ENCODE peak calls at places on chromosomes 11 and 22, in nine cellular contexts. G is IMR-90; B is ovary; L is A549; E is adrenal gland; T is cardiac muscle cell; P is stomach; S is astrocyte; U is CD4-positive, alpha-beta T cell. F is an unnamed sample. For H3K9me3, the result is how much of the 10 kb centered on the place peaks cover.

GRCh38 chr11:96162816-96163499 is 180.0 kb downstream of the MAML2 start:
- DNase-seq in E (no peak), B (peak), L (no peak), S (peak), G (peak), T (no peak), U (no peak), P (no peak), F (no peak)

GRCh38 chr11:121488641-121489040 is 35.9 kb upstream of the SORL1-AS1 start:
- DNase-seq in B (no peak), L (no peak), U (no peak), S (no peak), E (no peak), T (no peak), P (no peak), G (no peak), F (no peak)

GRCh38 chr22:29313126-29314071 is 2.1 kb downstream of the RASL10A start:
- DNase-seq in E (no peak), U (no peak), L (peak), B (no peak), S (no peak), P (no peak), G (no peak), T (no peak), F (peak)

GRCh38 chr22:45162531-45162930 is 1.2 kb upstream of the NUP50 start:
- DNase-seq in U (no peak), G (no peak), S (no peak), E (no peak), P (peak), L (no peak), B (no peak), T (no peak), F (peak)

GRCh38 chr22:40397436-40397835 is 27.0 kb downstream of the SGSM3 start:
- DNase-seq in U (no peak), G (peak), T (no peak), P (no peak), E (no peak), B (no peak), L (no peak), S (peak), F (no peak)

GRCh38 chr11:93741882-93742226 is 382 bp downstream of the C11orf54 start:
- DNase-seq in P (peak), L (peak), S (peak), E (peak), B (no peak), G (peak), T (no peak), U (no peak), F (peak)

GRCh38 chr22:50454556-50455075 is 20.2 kb downstream of the SBF1 start:
- DNase-seq in T (no peak), E (no peak), G (no peak), S (no peak), B (no peak), P (no peak), U (no peak), L (no peak), F (no peak)

GRCh38 chr11:74493816-74494630 is 499 bp upstream of the LIPT2 start:
- DNase-seq in U (no peak), B (no peak), G (peak), S (no peak), E (no peak), L (peak), P (no peak), T (no peak), F (no peak)

GRCh38 chr11:106101797-106102196 is 24.3 kb downstream of the AASDHPPT start:
- DNase-seq in S (peak), T (no peak), B (no peak), P (no peak), E (no peak), L (peak), G (peak), U (no peak), F (no peak)

GRCh38 chr11:16839821-16840220 is 101.4 kb downstream of the C11orf58 start:
- DNase-seq in T (no peak), E (no peak), B (no peak), S (no peak), L (no peak), P (no peak), G (no peak), U (no peak), F (no peak)

GRCh38 chr11:15327786-15328231 is 213.1 kb downstream of the INSC start:
- DNase-seq in G (peak), B (peak), S (peak), E (peak), U (no peak), T (peak), L (peak), P (peak), F (peak)

GRCh38 chr11:48081151-48082010 is 101.0 kb downstream of the PTPRJ start:
- DNase-seq in E (peak), P (no peak), S (peak), L (no peak), B (no peak), T (no peak), G (peak), U (no peak), F (no peak)

GRCh38 chr11:70603756-70604211 is 205.5 kb downstream of the CTTN start:
- DNase-seq in T (no peak), E (no peak), U (no peak), B (no peak), G (no peak), S (no peak), L (no peak), P (no peak), F (no peak)

GRCh38 chr11:120334894-120335462 is 1.2 kb upstream of the ARHGEF12 start:
- DNase-seq in P (peak), L (peak), T (peak), S (peak), E (peak), B (peak), U (peak), G (peak), F (peak)

GRCh38 chr11:1864831-1865665 is 12.2 kb downstream of the LSP1 start:
- DNase-seq in L (no peak), G (no peak), S (no peak), U (no peak), B (no peak), E (no peak), P (no peak), T (no peak), F (no peak)

GRCh38 chr22:44381761-44382454 is 69.2 kb upstream of the SHISAL1 start:
- DNase-seq in S (no peak), U (no peak), B (no peak), G (no peak), T (no peak), E (no peak), P (no peak), L (no peak), F (no peak)

GRCh38 chr22:39254789-39255298 is 10.1 kb upstream of the PDGFB start:
- DNase-seq in B (no peak), P (no peak), G (peak), E (no peak), S (peak), U (peak), T (no peak), L (peak), F (no peak)

GRCh38 chr22:49305966-49306631 is 521.6 kb downstream of the BRD1 start:
- DNase-seq in E (peak), P (peak), B (no peak), S (no peak), L (no peak), T (no peak), U (no peak), G (no peak), F (no peak)

GRCh38 chr11:65625628-65626342 is 10.2 kb downstream of the PCNX3 start:
- DNase-seq in B (no peak), U (peak), E (no peak), S (no peak), T (peak), P (peak), L (peak), G (no peak), F (peak)

GRCh38 chr22:31122532-31123291 is at the start of gene INPP5J:
- DNase-seq in G (peak), B (peak), U (no peak), P (peak), S (peak), L (peak), E (peak), T (peak), F (peak)

GRCh38 chr11:114815761-114816160 is 137.4 kb downstream of the NXPE2 start:
- DNase-seq in U (no peak), T (no peak), B (no peak), S (no peak), P (no peak), E (no peak), L (no peak), G (no peak), F (no peak)

GRCh38 chr11:134034496-134035381 is 34.1 kb upstream of the JAM3 start:
- DNase-seq in B (no peak), U (no peak), G (no peak), E (peak), S (no peak), P (peak), T (no peak), L (no peak), F (no peak)

GRCh38 chr11:128365044-128365443 is 222.3 kb downstream of the ETS1 start:
- DNase-seq in L (peak), E (no peak), T (peak), G (peak), P (no peak), B (no peak), S (peak), U (no peak), F (peak)

GRCh38 chr22:24994070-24994763 is 41.7 kb downstream of the KIAA1671 start:
- DNase-seq in L (peak), S (peak), U (no peak), T (peak), E (no peak), P (peak), G (no peak), B (no peak), F (no peak)

GRCh38 chr11:62713343-62713742 is 5.9 kb downstream of the GNG3 start:
- DNase-seq in P (peak), G (no peak), U (no peak), L (peak), E (peak), T (no peak), S (no peak), B (no peak), F (peak)

GRCh38 chr22:30636226-30637077 is 871 bp downstream of the SLC35E4 start:
- DNase-seq in T (no peak), B (peak), P (peak), E (no peak), U (no peak), S (peak), L (peak), G (no peak), F (peak)

GRCh38 chr11:9982796-9983579 is 311.0 kb downstream of the SBF2 start:
- DNase-seq in G (peak), P (peak), B (no peak), T (no peak), S (peak), L (peak), U (no peak), E (no peak), F (peak)

GRCh38 chr11:2475151-2475918 is 30.5 kb downstream of the KCNQ1 start:
- DNase-seq in B (no peak), U (no peak), S (no peak), G (no peak), E (peak), P (no peak), T (no peak), L (no peak), F (peak)

GRCh38 chr11:20363500-20364411 is at the start of gene HTATIP2:
- DNase-seq in S (peak), B (peak), U (peak), T (peak), E (peak), P (peak), L (peak), G (peak), F (peak)

GRCh38 chr11:13681470-13681869 is 13.0 kb downstream of the FAR1 start:
- DNase-seq in L (no peak), E (no peak), S (no peak), P (no peak), G (no peak), T (no peak), U (no peak), B (no peak), F (no peak)

GRCh38 chr11:43832536-43832935 is 48.1 kb upstream of the ALKBH3 start:
- DNase-seq in B (no peak), T (no peak), U (no peak), P (no peak), S (no peak), E (no peak), G (no peak), L (no peak), F (no peak)

GRCh38 chr22:38953577-38954413 is 3.6 kb upstream of the APOBEC3A start:
- DNase-seq in E (no peak), P (no peak), T (no peak), B (no peak), G (no peak), U (no peak), L (peak), S (no peak), F (no peak)

GRCh38 chr22:44825310-44826150 is 73.2 kb downstream of the ARHGAP8 start:
- DNase-seq in B (no peak), S (no peak), L (no peak), E (no peak), T (no peak), U (no peak), G (no peak), P (no peak), F (no peak)

GRCh38 chr11:72358461-72359405 is 75.6 kb downstream of the CLPB start:
- DNase-seq in T (no peak), U (no peak), E (no peak), L (no peak), P (no peak), G (no peak), S (no peak), B (no peak), F (no peak)

GRCh38 chr11:11635456-11635855 is 13.7 kb upstream of the GALNT18 start:
- DNase-seq in L (no peak), S (no peak), P (no peak), B (no peak), G (no peak), U (no peak), T (no peak), E (no peak), F (no peak)

GRCh38 chr11:18495268-18495667 is 31.5 kb downstream of the TSG101 start:
- DNase-seq in T (no peak), B (no peak), E (no peak), U (no peak), G (no peak), S (no peak), P (no peak), L (no peak), F (no peak)

GRCh38 chr22:49090061-49090852 is 737.4 kb downstream of the BRD1 start:
- DNase-seq in B (no peak), S (no peak), P (no peak), U (no peak), G (no peak), E (no peak), T (no peak), L (no peak), F (no peak)

GRCh38 chr11:104256525-104256924 is 92.6 kb upstream of the PDGFD start:
- DNase-seq in B (no peak), T (peak), E (no peak), P (no peak), G (peak), L (peak), S (no peak), U (no peak), F (no peak)

GRCh38 chr22:27630754-27631153 is 170.8 kb downstream of the MN1 start:
- DNase-seq in P (no peak), B (no peak), U (no peak), S (no peak), L (no peak), T (no peak), E (no peak), G (no peak), F (no peak)
- TF ChIP-seq CTCF in P (no peak), B (no peak), U (no peak), S (no peak), L (no peak), T (no peak), E (no peak), G (no peak), F (no peak)

GRCh38 chr11:113400631-113401230 is 13.2 kb downstream of the ANKK1 start:
- DNase-seq in B (no peak), L (no peak), S (no peak), E (no peak), P (no peak), G (no peak), U (no peak), T (no peak), F (no peak)

GRCh38 chr11:113404859-113405430 is 17.4 kb downstream of the ANKK1 start:
- DNase-seq in P (no peak), L (no peak), U (no peak), B (no peak), S (no peak), T (no peak), G (no peak), E (no peak), F (no peak)

GRCh38 chr11:113398669-113399430 is 11.3 kb downstream of the ANKK1 start:
- DNase-seq in E (no peak), L (no peak), S (no peak), P (no peak), B (no peak), G (no peak), T (no peak), U (no peak), F (no peak)

GRCh38 chr11:113397821-113398220 is 10.2 kb downstream of the ANKK1 start:
- DNase-seq in E (no peak), P (no peak), B (no peak), L (no peak), T (no peak), U (no peak), S (no peak), G (no peak), F (no peak)

DNA sequence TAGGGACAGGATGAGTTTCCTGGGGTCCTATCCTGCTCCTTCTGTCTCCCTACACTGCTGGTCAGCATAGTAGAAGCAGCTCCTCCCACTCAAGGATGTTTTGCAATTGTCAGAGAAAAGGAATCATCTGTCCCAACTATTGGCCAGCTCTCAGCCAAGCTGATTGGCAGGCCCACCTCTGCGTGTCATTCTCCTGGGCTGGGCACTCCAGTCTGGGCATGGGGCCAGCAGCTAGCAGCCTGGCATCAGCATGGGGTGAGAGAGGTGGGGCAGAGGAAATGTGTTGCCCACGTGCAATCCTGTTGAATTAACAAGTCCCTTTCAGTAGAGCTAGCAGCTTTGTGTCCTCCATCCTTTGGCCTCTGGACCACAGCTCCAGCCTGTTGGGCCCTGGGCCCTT is 14.1 kb downstream of the ANKK1 start:
- DNase-seq in S (no peak), T (no peak), P (peak), B (no peak), G (no peak), U (no peak), E (peak), L (peak), F (no peak)
- H3K9me3 ChIP-seq in S (under half), T (under half), P (under half), B (under half), G (under half), U (under half), E (under half), L (under half), F (under half)

DNA sequence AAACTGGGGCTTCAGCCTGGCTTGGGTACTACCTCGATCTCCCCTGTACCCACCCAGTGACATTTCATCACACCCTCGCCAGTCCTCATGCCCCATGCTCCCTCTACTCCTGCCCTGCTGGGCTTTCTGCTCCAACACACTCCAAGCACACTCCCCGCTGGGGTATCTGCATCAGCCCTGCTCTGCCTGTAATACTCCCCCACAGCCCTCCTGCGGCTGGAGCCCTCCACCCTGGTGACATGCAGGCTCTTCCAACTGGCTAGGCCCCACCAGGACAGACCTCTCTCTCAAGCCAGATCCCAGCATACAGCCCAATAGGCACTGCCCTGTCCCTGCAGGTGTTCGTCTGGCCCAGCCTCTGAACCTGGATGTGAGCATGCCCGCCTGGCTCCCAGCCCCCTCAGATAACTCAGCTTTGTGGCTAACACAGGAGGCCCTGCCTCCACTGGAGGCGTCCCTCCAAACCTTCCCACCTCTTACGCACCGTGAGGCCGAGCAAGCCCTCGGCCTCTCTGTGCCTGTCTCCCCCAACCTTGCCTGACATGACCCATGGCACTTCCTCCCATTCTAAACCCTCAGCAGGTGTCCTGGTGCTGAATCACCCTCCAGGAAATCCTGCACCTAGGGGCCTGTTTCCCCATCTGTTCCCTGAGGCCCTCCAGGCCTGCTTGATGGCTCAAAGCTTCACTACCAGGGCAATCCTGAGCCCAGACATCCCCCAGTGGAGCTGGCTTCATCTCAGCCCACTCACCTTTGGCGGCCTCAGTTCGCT is 33.5 kb upstream of the TXNRD2 start:
- DNase-seq in U (no peak), L (no peak), B (no peak), S (no peak), G (no peak), T (no peak), P (no peak), E (no peak), F (no peak)
- TF ChIP-seq CTCF in U (no peak), L (no peak), B (no peak), S (no peak), G (no peak), T (no peak), P (no peak), E (no peak), F (no peak)

GRCh38 chr11:39810358-39810757 is 1649.1 kb downstream of the LRRC4C start:
- DNase-seq in L (no peak), T (peak), E (no peak), B (no peak), P (no peak), U (no peak), S (no peak), G (no peak), F (no peak)
- H3K9me3 ChIP-seq in L (under half), T (under half), E (under half), B (under half), P (under half), U (under half), S (under half), G (under half), F (under half)

DNA sequence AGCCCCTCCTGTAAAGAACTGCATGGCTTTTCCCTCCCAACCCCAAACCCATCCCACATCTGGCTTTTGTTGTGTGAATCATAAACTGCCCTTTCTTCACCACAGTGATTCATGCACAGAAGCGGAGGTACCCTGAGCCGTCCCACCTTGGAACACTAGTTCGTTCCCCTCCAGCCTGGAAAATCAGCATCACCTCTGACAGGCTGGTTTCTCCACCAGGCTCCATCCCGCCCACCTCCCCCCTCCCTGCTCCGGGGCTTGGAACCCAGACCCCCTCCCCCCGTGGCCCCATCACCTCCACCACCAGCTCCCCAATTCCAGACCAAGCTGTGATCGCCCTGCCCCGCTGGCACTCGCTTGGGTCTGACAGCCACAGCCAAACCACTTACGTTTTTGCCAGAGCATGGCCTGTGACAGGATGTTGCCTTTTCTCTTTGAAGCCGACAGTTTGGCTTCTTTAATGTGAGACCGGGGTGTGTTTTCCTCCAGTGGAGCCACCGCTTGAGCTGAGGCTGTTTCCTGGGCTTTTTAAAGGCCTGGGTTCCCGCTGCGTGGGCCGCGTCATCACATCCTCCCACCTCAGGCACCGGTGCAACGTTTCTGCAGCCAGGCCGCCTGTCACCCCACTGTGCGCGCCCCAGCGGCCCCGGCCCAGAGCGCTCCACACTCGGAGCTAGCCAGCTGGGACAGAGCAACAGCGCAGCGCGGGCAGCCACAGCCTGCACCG is at the start of gene POU2AF1:
- DNase-seq in E (no peak), L (no peak), S (peak), B (no peak), P (no peak), G (peak), U (peak), T (no peak), F (no peak)
- TF ChIP-seq CTCF in E (no peak), L (no peak), S (no peak), B (no peak), P (no peak), G (no peak), U (no peak), T (no peak), F (no peak)